ENCODE peak calls at places on chromosomes 1 and 21, in ten cellular contexts. N is effector memory CD4-positive, alpha-beta T cell; P is CD4-positive, CD25-positive, alpha-beta regulatory T cell; Z is NT2/D1; F is heart right ventricle; K is Caco-2; H is IMR-90; V is K562; M is esophagus muscularis mucosa; Y is ovary. I is an unnamed sample.

GRCh38 chr1:225654688-225655508 is 2.0 kb upstream of the ENAH start:
- DNase-seq in N (no peak), P (no peak), Z (no peak), F (no peak), K (no peak), H (no peak), V (no peak), M (no peak), Y (no peak), I (no peak)

GRCh38 chr1:225897595-225898514 is 8.9 kb upstream of the LEFTY1 start:
- DNase-seq in N (peak; percentile 31), P (peak; percentile 81), Z (no peak), F (no peak), K (no peak), H (no peak), V (no peak), M (no peak), Y (no peak), I (no peak)

GRCh38 chr1:54265661-54266060 is 65.7 kb downstream of the MRPL37 start:
- DNase-seq in N (no peak), P (no peak), Z (no peak), F (no peak), K (no peak), H (no peak), V (no peak), M (no peak), Y (no peak), I (no peak)

GRCh38 chr1:53470155-53470554 is 11.0 kb downstream of the DMRTB1 start:
- DNase-seq in N (no peak), P (no peak), Z (peak; percentile 82), F (peak; percentile 75), K (no peak), H (peak; percentile 58), V (peak; percentile 69), M (no peak), Y (peak; percentile 39), I (no peak)

GRCh38 chr1:111422546-111423391 is 4.8 kb downstream of the OVGP1 start:
- DNase-seq in N (no peak), P (no peak), Z (no peak), F (no peak), K (no peak), H (peak; percentile 11), V (no peak), M (no peak), Y (no peak), I (no peak)

GRCh38 chr1:186747661-186748060 is 67.4 kb upstream of the PTGS2 start:
- DNase-seq in N (no peak), P (no peak), Z (no peak), F (no peak), K (no peak), H (no peak), V (no peak), M (no peak), Y (no peak), I (no peak)

GRCh38 chr1:211870156-211870555 is 39.6 kb upstream of the LPGAT1 start:
- DNase-seq in N (no peak), P (no peak), Z (no peak), F (no peak), K (no peak), H (no peak), V (no peak), M (no peak), Y (no peak), I (no peak)

GRCh38 chr1:62247391-62248168 is 52.9 kb downstream of the L1TD1 start:
- DNase-seq in N (no peak), P (no peak), Z (no peak), F (no peak), K (no peak), H (no peak), V (no peak), M (no peak), Y (no peak), I (peak; percentile 76)

GRCh38 chr21:45049725-45050359 is 24.5 kb upstream of the ADARB1 start:
- DNase-seq in N (no peak), P (no peak), Z (no peak), F (no peak), K (no peak), H (peak; percentile 47), V (no peak), M (no peak), Y (no peak), I (no peak)

GRCh38 chr1:91617242-91617837 is 116.7 kb downstream of the CDC7 start:
- DNase-seq in N (no peak), P (no peak), Z (peak; percentile 54), F (peak; percentile 32), K (peak; percentile 71), H (no peak), V (peak; percentile 63), M (peak; percentile 86), Y (peak; percentile 74), I (peak; percentile 13)

GRCh38 chr1:21567241-21568005 is 58.2 kb downstream of the ALPL start:
- DNase-seq in N (no peak), P (no peak), Z (no peak), F (no peak), K (no peak), H (peak; percentile 92), V (no peak), M (no peak), Y (no peak), I (no peak)

GRCh38 chr1:51264470-51264869 is 28.4 kb downstream of the RNF11 start:
- DNase-seq in N (no peak), P (no peak), Z (no peak), F (no peak), K (no peak), H (peak; percentile 96), V (no peak), M (peak; percentile 3), Y (no peak), I (no peak)

GRCh38 chr1:239367417-239367816 is 19.0 kb upstream of the CHRM3 start:
- DNase-seq in N (no peak), P (no peak), Z (no peak), F (no peak), K (no peak), H (no peak), V (no peak), M (no peak), Y (no peak), I (no peak)

GRCh38 chr1:215599418-215599817 is 32.3 kb downstream of the KCTD3 start:
- DNase-seq in N (no peak), P (no peak), Z (no peak), F (no peak), K (no peak), H (peak; percentile 78), V (peak; percentile 53), M (no peak), Y (no peak), I (no peak)

GRCh38 chr1:73947009-73947408 is 251.0 kb downstream of the LRRIQ3 start:
- DNase-seq in N (no peak), P (no peak), Z (no peak), F (no peak), K (no peak), H (no peak), V (no peak), M (no peak), Y (no peak), I (no peak)

GRCh38 chr1:6034750-6035096 is 11.0 kb upstream of the KCNAB2 start:
- DNase-seq in N (no peak), P (no peak), Z (no peak), F (no peak), K (no peak), H (no peak), V (no peak), M (no peak), Y (no peak), I (no peak)

DNA sequence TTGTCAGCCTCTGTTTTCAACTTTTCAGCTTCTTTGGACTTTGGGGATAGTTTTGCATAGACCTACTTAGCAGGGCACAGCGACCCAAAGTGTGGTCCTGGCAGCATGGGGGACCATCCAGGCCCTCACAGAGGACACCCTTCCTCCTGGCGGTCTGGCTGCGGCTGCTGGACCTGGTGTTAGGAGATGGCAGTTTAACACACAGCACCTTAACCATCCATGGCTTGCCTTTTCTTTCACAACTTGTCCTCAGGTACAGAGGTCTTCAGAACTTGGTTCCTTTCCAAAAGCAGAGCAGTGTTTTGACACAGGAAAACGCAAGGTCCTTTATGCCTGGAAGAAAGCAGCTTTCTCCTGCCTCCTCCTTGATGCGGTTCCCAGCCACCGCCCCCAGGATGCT is 68.1 kb downstream of the RHOU start:
- DNase-seq in N (no peak), P (no peak), Z (no peak), F (no peak), K (no peak), H (no peak), V (no peak), M (peak; percentile 57), Y (no peak), I (no peak)
- H3K9me3 ChIP-seq in N (no peaks in the 10 kb centered on the region), P (no peaks in the 10 kb centered on the region), Z (peaks cover 1% of the 10 kb centered on the region), F (no peaks in the 10 kb centered on the region), K (no peaks in the 10 kb centered on the region), H (no peaks in the 10 kb centered on the region), V (no peaks in the 10 kb centered on the region), M (no peaks in the 10 kb centered on the region), Y (no peaks in the 10 kb centered on the region), I (no peaks in the 10 kb centered on the region)

DNA sequence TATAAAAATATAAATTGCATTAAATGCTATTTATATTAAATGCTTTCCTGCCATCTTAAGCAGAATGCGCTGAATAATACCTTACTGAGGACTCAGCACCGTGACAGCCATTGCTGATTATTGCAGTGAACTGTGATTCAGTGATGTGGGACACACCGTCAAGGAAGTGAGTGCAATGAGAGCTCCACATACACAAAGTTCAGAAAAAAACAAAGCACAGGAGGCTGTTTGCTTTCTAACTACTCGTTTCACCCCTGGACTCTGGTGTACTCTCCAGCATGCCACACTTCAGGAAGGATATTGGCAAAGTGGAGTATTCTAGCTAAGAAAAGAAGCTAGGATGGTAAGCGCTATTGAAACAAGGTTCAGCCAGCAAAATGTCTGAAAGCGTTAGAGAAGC is 57.4 kb upstream of the CXADR start:
- DNase-seq in N (no peak), P (no peak), Z (no peak), F (no peak), K (no peak), H (no peak), V (no peak), M (no peak), Y (no peak), I (no peak)
- H3K4me3 ChIP-seq in N (no peak overlapping the region), P (no peak overlapping the region), Z (no peak overlapping the region), F (no peak overlapping the region), K (no peak overlapping the region), H (no peak overlapping the region), V (no peak overlapping the region), M (no peak overlapping the region), Y (no peak overlapping the region), I (peak overlapping the region; percentile 61)

DNA sequence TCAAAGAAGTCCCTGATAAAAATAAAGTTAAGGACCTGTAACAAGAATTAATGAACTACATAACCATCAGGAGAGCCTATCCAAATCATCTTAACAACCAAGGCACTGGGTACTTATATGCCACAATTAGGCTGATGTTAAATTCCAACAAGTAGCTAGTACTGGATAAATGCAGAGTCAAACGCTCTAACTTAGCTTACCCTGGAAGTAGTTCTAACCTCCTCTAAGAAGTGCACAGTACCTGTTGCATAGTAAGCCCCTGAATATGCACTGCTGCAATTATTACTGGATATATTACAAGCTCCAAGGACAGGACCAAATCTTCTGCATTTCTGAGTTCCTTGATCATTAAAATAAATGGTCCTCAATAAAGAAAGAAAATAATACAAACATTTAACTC is 125.8 kb downstream of the RERE start:
- DNase-seq in N (no peak), P (no peak), Z (no peak), F (no peak), K (no peak), H (no peak), V (no peak), M (no peak), Y (no peak), I (no peak)
- H3K4me1 ChIP-seq in N (no peaks in the 10 kb centered on the region), P (no peaks in the 10 kb centered on the region), Z (no peaks in the 10 kb centered on the region), F (peaks cover 7% of the 10 kb centered on the region), K (no peaks in the 10 kb centered on the region), H (peaks cover 8% of the 10 kb centered on the region), V (peaks cover 5% of the 10 kb centered on the region), M (peaks cover 74% of the 10 kb centered on the region), Y (peaks cover 4% of the 10 kb centered on the region), I (no peaks in the 10 kb centered on the region)

GRCh38 chr1:18491168-18491567 is 10.4 kb downstream of the KLHDC7A start:
- DNase-seq in N (no peak), P (no peak), Z (no peak), F (no peak), K (no peak), H (no peak), V (no peak), M (no peak), Y (no peak), I (no peak)
- H3K9me3 ChIP-seq in N (no peaks in the 10 kb centered on the region), P (no peaks in the 10 kb centered on the region), Z (peaks cover 22% of the 10 kb centered on the region), F (peaks cover 6% of the 10 kb centered on the region), K (no peaks in the 10 kb centered on the region), H (peaks cover 9% of the 10 kb centered on the region), V (no peaks in the 10 kb centered on the region), M (peaks cover 10% of the 10 kb centered on the region), Y (peaks cover 3% of the 10 kb centered on the region), I (no peaks in the 10 kb centered on the region)

I was measured in BE2C.